ENCODE peak calls at places on chromosomes 12 and 14, in five cellular contexts. L is mesothelial cell of epicardium, U is HFFc6, O is GM06990, S is K562. D is an unnamed sample.

GRCh38 chr12:54592316-54592715 is 3.9 kb upstream of the PPP1R1A start:
- DNase-seq in L (no peak), S (no peak), O (no peak), U (no peak), D (no peak)

GRCh38 chr12:113299619-113300237 is 35.2 kb downstream of the SLC8B1 start:
- DNase-seq in S (peak), U (peak), L (no peak), O (no peak), D (no peak)

GRCh38 chr12:16112626-16113560 is 164.6 kb downstream of the SLC15A5 start:
- DNase-seq in O (no peak), L (no peak), S (peak), U (no peak), D (no peak)

GRCh38 chr12:62692884-62693283 is 226.3 kb downstream of the MON2 start:
- DNase-seq in U (peak), O (no peak), L (no peak), S (no peak), D (no peak)

GRCh38 chr12:105590571-105590970 is 260.1 kb downstream of the C12orf75 start:
- DNase-seq in S (no peak), U (peak), O (no peak), L (no peak), D (no peak)

GRCh38 chr14:66842911-66843572 is 335.1 kb downstream of the GPHN start:
- DNase-seq in S (no peak), U (no peak), O (no peak), L (no peak), D (no peak)

GRCh38 chr14:21063479-21063878 is 5.9 kb downstream of the RNASE8 start:
- DNase-seq in S (no peak), U (peak), L (no peak), O (no peak), D (no peak)

GRCh38 chr12:80040075-80040738 is 59.1 kb upstream of the OTOGL start:
- DNase-seq in L (no peak), S (peak), O (no peak), U (peak), D (no peak)

GRCh38 chr14:61076531-61076930 is 95.5 kb downstream of the SLC38A6 start:
- DNase-seq in S (no peak), L (no peak), U (no peak), O (no peak), D (no peak)

GRCh38 chr12:21940549-21940948 is 677 bp downstream of the ABCC9 start:
- DNase-seq in L (no peak), U (no peak), S (no peak), O (no peak), D (no peak)

GRCh38 chr14:30966415-30967363 is 58.8 kb upstream of the AP4S1 start:
- DNase-seq in S (peak), O (no peak), U (peak), L (no peak), D (no peak)

GRCh38 chr12:51270067-51270846 is at the start of gene SMAGP:
- DNase-seq in L (peak), U (peak), O (peak), S (peak), D (peak)

GRCh38 chr12:62931481-62931880 is 3.5 kb downstream of the PPM1H start:
- DNase-seq in L (no peak), U (no peak), S (no peak), O (no peak), D (no peak)

GRCh38 chr12:97272471-97272870 is 190.1 kb upstream of the RMST start:
- DNase-seq in O (no peak), S (no peak), L (no peak), U (no peak), D (no peak)

GRCh38 chr12:75528692-75529091 is 17.3 kb upstream of the KRR1 start:
- DNase-seq in L (no peak), S (no peak), O (no peak), U (no peak), D (no peak)

GRCh38 chr12:114164354-114164753 is 198.2 kb upstream of the RBM19 start:
- DNase-seq in O (no peak), S (no peak), U (no peak), L (no peak), D (no peak)

GRCh38 chr12:116436561-116437249 is 122.5 kb upstream of the MAP1LC3B2 start:
- DNase-seq in L (no peak), S (no peak), O (no peak), U (no peak), D (no peak)

GRCh38 chr14:23492618-23493272 is 23.2 kb downstream of the NGDN start:
- DNase-seq in U (peak), L (no peak), O (no peak), S (no peak), D (no peak)

GRCh38 chr12:79275631-79276030 is 411.1 kb downstream of the SYT1 start:
- DNase-seq in L (no peak), S (no peak), U (no peak), O (no peak), D (no peak)

GRCh38 chr14:87998414-87998813 is 5.4 kb upstream of the GALC start:
- DNase-seq in U (no peak), O (no peak), L (no peak), S (peak), D (no peak)

GRCh38 chr14:53784688-53785087 is 171.9 kb downstream of the BMP4 start:
- DNase-seq in U (no peak), O (no peak), S (no peak), L (no peak), D (no peak)

GRCh38 chr14:99212646-99213045 is 59.4 kb downstream of the BCL11B start:
- DNase-seq in S (no peak), U (no peak), O (no peak), L (no peak), D (no peak)

GRCh38 chr12:89461190-89461589 is 63.4 kb downstream of the GALNT4 start:
- DNase-seq in L (no peak), S (no peak), U (no peak), O (no peak), D (no peak)

GRCh38 chr12:120725659-120726509 is at the start of gene ACADS:
- DNase-seq in L (peak), S (peak), U (peak), O (peak), D (peak)
- TF ChIP-seq CTCF in L (no peak), S (no peak), U (no peak), O (no peak), D (no peak)

GRCh38 chr12:53481108-53481442 is 18.2 kb downstream of the MAP3K12 start:
- DNase-seq in L (no peak), S (no peak), O (no peak), U (no peak), D (no peak)

GRCh38 chr12:53480425-53481107 is 18.7 kb downstream of the MAP3K12 start:
- DNase-seq in O (no peak), L (no peak), S (no peak), U (no peak), D (no peak)

GRCh38 chr12:53483225-53483978 is 15.9 kb downstream of the MAP3K12 start:
- DNase-seq in L (no peak), S (no peak), U (no peak), O (no peak), D (no peak)

GRCh38 chr12:53482626-53483165 is 16.6 kb downstream of the MAP3K12 start:
- DNase-seq in S (no peak), O (no peak), L (no peak), U (no peak), D (no peak)

GRCh38 chr12:53481957-53482586 is 17.2 kb downstream of the MAP3K12 start:
- DNase-seq in U (no peak), L (no peak), O (no peak), S (no peak), D (no peak)
- TF ChIP-seq CTCF in U (peak), L (peak), O (peak), S (peak), D (no peak)

DNA sequence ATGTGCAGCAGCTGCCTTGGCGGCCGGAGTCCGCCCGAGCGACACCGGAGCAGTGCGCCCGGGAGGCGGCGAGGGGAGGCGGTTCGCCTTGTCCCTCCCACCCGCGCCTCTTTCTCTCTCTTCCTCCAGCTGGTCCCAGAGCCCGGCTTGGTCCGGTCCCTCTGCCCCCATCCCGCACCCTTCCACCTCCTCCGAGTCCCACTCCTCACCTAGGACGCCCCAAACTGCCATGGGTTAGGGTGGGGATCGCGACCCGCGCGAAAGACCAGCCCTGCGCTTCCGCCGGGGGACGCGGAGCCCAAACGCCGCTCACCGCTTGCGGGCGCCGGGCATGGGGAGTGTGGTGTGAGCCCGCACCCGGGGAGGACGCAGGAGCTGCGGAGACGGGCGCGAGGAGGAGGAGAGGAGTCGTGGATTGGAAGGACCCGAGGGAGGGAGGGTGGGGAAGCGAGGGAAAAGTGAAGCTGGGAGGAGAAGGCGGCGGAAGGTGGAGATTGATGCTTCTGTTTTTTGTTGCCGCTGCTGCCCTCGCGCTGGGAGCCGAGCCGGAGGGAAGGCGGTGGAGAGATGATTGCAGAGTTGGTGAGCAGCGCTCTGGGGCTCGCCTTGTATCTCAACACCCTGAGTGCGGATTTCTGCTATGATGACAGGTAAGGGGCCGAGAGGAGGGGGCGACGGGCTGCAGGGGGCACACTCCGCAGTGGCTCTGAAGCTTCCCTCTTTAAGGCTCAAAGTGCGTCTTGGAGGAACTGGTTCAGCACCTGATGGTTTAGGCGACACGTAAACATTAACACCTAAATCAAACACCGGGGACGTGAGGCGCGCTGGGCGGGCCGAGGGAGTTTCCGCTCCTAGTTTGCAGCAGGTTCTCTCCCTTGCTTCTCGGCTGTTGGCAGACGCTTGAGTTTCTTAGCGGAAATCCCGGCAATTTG is 580 bp downstream of the TMTC2 start:
- DNase-seq in L (peak), U (peak), S (peak), O (peak), D (peak)
- TF ChIP-seq CTCF in L (no peak), U (no peak), S (no peak), O (no peak), D (no peak)

DNA sequence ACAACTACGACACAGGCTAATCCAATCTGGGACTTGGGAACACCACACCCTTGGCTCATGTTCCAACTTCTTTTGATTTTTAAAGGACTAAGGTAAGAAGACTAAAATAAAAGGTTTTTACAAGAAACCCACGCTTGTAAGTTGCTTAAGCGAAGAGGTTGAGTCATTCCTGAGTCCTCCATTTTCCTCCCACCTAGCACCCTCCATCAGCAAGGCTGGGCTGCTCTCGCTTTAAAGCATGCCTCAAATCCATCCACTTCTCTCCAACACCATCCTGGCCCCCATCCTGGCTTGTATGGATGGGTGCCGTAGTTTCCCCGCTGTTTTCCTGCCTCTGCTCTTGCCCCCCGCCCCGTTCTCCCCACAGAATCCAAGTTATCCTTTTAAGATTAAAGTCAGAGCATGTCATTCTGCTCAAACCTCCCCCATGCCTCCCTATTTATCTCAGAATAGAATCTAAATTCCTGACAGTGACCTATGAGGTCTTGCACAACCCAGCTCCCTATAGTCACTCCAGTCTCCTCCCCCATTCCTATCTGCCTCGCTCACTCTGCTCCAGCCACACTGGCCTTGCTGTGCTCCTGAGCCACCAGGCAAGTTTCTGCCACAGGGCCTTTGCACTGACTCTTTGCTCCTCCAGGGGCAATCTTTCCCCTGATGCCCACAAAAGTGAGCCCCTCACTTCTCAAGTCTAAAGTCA is 34.5 kb downstream of the SCARB1 start:
- DNase-seq in L (no peak), O (no peak), S (peak), U (peak), D (no peak)
- TF ChIP-seq CTCF in L (no peak), O (no peak), S (no peak), U (no peak), D (no peak)

DNA sequence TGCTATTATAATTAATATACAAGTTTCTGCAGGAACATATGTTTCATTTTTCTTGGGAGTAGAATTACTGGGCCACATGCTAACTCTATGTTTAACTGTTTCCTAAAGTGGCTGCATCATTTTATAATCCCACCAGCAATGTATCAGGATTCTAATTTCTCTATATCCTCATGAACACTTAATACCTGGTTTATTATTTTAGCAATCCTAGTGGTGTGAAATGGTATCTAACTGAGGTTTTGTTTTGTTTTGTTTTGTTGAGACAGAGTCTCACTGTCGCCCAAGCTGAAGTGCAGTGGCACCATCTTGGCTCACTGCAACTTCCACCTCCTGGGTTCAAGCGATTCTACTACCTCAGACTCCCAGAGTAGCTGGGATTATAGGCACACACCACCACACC is 6.5 kb downstream of the SPTLC2 start:
- DNase-seq in U (no peak), L (no peak), S (no peak), O (no peak), D (no peak)
- TF ChIP-seq CTCF in U (peak), L (peak), S (no peak), O (no peak), D (no peak)

DNA sequence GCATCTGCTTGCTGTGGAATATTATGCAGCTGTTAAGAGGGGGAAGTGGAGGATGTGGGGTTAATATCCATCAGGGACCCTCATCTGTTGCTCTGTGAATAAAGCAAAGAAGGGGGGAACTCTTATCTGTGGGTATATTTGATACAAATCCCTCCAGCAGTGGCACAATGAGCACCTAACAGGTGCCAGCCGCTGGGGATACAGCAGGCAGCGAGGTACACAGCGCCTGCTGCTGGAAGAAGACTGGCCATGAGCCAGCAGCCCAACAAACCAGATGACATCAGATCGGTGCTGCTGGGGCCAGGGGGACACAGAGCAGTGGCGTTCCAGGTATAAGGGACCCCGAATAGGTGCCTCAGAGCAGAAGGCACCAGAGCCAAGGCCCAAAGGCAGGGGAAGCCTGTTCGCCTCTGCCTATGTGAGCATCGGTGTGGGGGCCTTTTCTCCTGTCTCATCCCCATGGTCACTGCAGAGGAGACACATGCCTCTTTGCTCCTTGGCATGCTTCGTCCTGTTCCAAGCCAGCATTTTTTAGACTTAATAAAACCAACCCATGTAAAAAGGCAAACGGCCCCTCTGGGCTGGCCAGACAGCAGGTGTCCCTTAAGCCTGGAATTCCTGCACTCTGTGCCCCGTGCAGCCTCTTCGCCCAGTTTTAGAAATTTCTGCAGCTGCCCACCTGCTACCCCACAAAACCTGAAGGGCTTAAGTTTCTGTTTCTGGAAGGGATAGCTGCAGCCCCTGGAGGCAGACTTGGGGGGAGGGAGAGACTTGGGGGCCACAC is 1.6 kb upstream of the CKB start:
- DNase-seq in L (no peak), O (no peak), U (no peak), S (no peak), D (no peak)
- TF ChIP-seq CTCF in L (no peak), O (peak), U (no peak), S (no peak), D (no peak)

GRCh38 chr12:57090456-57090855 is 1.5 kb downstream of the NAB2 start:
- DNase-seq in S (peak), L (no peak), U (no peak), O (no peak), D (no peak)

GRCh38 chr12:57087689-57088441 is 1.0 kb upstream of the NAB2 start:
- DNase-seq in U (peak), O (no peak), L (peak), S (peak), D (peak)

GRCh38 chr12:57088442-57089258 is at the start of gene NAB2:
- DNase-seq in S (peak), L (peak), O (peak), U (peak), D (peak)

GRCh38 chr12:57090924-57091632 is 2.2 kb downstream of the NAB2 start:
- DNase-seq in O (no peak), L (no peak), U (peak), S (no peak), D (no peak)

GRCh38 chr12:57089259-57090245 is 638 bp downstream of the NAB2 start:
- DNase-seq in S (peak), U (peak), L (no peak), O (peak), D (no peak)
- TF ChIP-seq CTCF in S (no peak), U (no peak), L (no peak), O (no peak), D (no peak)

D was measured in GM13976.